ENCODE peak calls at places on chromosomes 7 and 10, in seven cellular contexts. U, G, F, O, X, N and T are unnamed samples.

GRCh38 chr7:129168219-129168991 is 20.0 kb upstream of the SMO start:
- DNase-seq in U (no peak), G (no peak), F (no peak), O (no peak), X (no peak), N (no peak), T (no peak)

GRCh38 chr7:30472081-30472770 is 6.4 kb downstream of the NOD1 start:
- DNase-seq in U (no peak), G (no peak), F (no peak), O (no peak), X (no peak), N (no peak), T (no peak)

GRCh38 chr7:47602272-47603004 is 20.5 kb upstream of the TNS3 start:
- DNase-seq in U (no peak), G (no peak), F (no peak), O (no peak), X (no peak), N (no peak), T (no peak)

GRCh38 chr10:35413985-35414861 is 77.9 kb downstream of the CCNY start:
- DNase-seq in U (no peak), G (no peak), F (no peak), O (no peak), X (no peak), N (no peak), T (no peak)

GRCh38 chr10:9158675-9159074 is 1104.2 kb downstream of the GATA3 start:
- DNase-seq in U (no peak), G (no peak), F (no peak), O (no peak), X (no peak), N (no peak), T (no peak)

GRCh38 chr10:74548676-74549075 is 277.7 kb upstream of the KAT6B start:
- DNase-seq in U (no peak), G (no peak), F (peak; percentile 49), O (no peak), X (no peak), N (no peak), T (no peak)

GRCh38 chr10:42952931-42953683 is 123.8 kb upstream of the RET start:
- DNase-seq in U (no peak), G (no peak), F (no peak), O (no peak), X (no peak), N (no peak), T (no peak)

GRCh38 chr10:96720422-96721206 is at the start of gene PIK3AP1:
- DNase-seq in U (peak; percentile 14), G (no peak), F (peak; percentile 62), O (no peak), X (peak; percentile 42), N (peak; percentile 16), T (peak; percentile 84)

GRCh38 chr10:105358911-105359310 is 717.8 kb downstream of the SORCS3 start:
- DNase-seq in U (no peak), G (no peak), F (no peak), O (no peak), X (no peak), N (no peak), T (no peak)

GRCh38 chr10:31754803-31755624 is 173.6 kb downstream of the ARHGAP12 start:
- DNase-seq in U (no peak), G (no peak), F (peak; percentile 10), O (no peak), X (no peak), N (no peak), T (no peak)

GRCh38 chr7:95723583-95724180 is 48.7 kb upstream of the DYNC1I1 start:
- DNase-seq in U (no peak), G (no peak), F (peak; percentile 75), O (no peak), X (no peak), N (peak; percentile 9), T (peak; percentile 20)

GRCh38 chr10:43898592-43898991 is 249.9 kb upstream of the ZNF32 start:
- DNase-seq in U (no peak), G (no peak), F (no peak), O (no peak), X (no peak), N (no peak), T (no peak)

GRCh38 chr7:11754123-11754522 is 77.9 kb downstream of the THSD7A start:
- DNase-seq in U (no peak), G (no peak), F (no peak), O (no peak), X (no peak), N (no peak), T (no peak)

GRCh38 chr7:144513332-144513731 is 109.8 kb upstream of the NOBOX start:
- DNase-seq in U (no peak), G (no peak), F (peak; percentile 39), O (no peak), X (no peak), N (no peak), T (peak; percentile 7)

GRCh38 chr7:69245646-69246045 is 352.6 kb upstream of the AUTS2 start:
- DNase-seq in U (no peak), G (no peak), F (no peak), O (no peak), X (no peak), N (no peak), T (no peak)

GRCh38 chr10:3945026-3945425 is 160.0 kb upstream of the KLF6 start:
- DNase-seq in U (no peak), G (no peak), F (no peak), O (no peak), X (no peak), N (no peak), T (no peak)

GRCh38 chr10:17029581-17030271 is 99.9 kb downstream of the CUBN start:
- DNase-seq in U (peak; percentile 75), G (peak; percentile 64), F (peak; percentile 81), O (no peak), X (no peak), N (no peak), T (peak; percentile 29)

GRCh38 chr7:74097937-74098614 is 14.5 kb downstream of the LIMK1 start:
- DNase-seq in U (no peak), G (peak; percentile 79), F (no peak), O (peak; percentile 97), X (no peak), N (no peak), T (no peak)

GRCh38 chr10:52030051-52030867 is 283.8 kb upstream of the DKK1 start:
- DNase-seq in U (no peak), G (no peak), F (no peak), O (no peak), X (no peak), N (no peak), T (no peak)

GRCh38 chr10:5594271-5595036 is 69.7 kb downstream of the CALML3 start:
- DNase-seq in U (no peak), G (peak; percentile 22), F (no peak), O (peak; percentile 54), X (no peak), N (no peak), T (no peak)

GRCh38 chr7:143003393-143004051 is 23.4 kb downstream of the OR9A2 start:
- DNase-seq in U (peak; percentile 62), G (peak; percentile 35), F (peak; percentile 73), O (no peak), X (no peak), N (no peak), T (peak; percentile 13)

GRCh38 chr7:12066004-12066403 is 145.1 kb upstream of the TMEM106B start:
- DNase-seq in U (no peak), G (no peak), F (no peak), O (no peak), X (no peak), N (no peak), T (no peak)

GRCh38 chr7:151400626-151401315 is 9.1 kb downstream of the WDR86 start:
- DNase-seq in U (no peak), G (no peak), F (no peak), O (no peak), X (no peak), N (no peak), T (no peak)

GRCh38 chr10:122333037-122333436 is 41.5 kb upstream of the PLEKHA1 start:
- DNase-seq in U (no peak), G (no peak), F (no peak), O (no peak), X (no peak), N (no peak), T (no peak)

GRCh38 chr10:70510904-70511303 is 32.3 kb downstream of the PALD1 start:
- DNase-seq in U (no peak), G (no peak), F (no peak), O (no peak), X (no peak), N (no peak), T (no peak)

GRCh38 chr10:66322261-66322660 is 603.6 kb upstream of the LRRTM3 start:
- DNase-seq in U (no peak), G (no peak), F (no peak), O (no peak), X (no peak), N (no peak), T (no peak)

GRCh38 chr10:99905971-99906370 is 103.8 kb downstream of the DNMBP start:
- DNase-seq in U (no peak), G (no peak), F (no peak), O (no peak), X (no peak), N (no peak), T (no peak)

GRCh38 chr10:33306126-33306525 is 28.3 kb downstream of the NRP1 start:
- DNase-seq in U (no peak), G (no peak), F (no peak), O (no peak), X (no peak), N (no peak), T (no peak)

GRCh38 chr10:58573144-58573543 is 60.5 kb downstream of the BICC1 start:
- DNase-seq in U (no peak), G (no peak), F (no peak), O (no peak), X (no peak), N (no peak), T (no peak)

GRCh38 chr7:122255454-122255853 is 49.1 kb downstream of the FEZF1 start:
- DNase-seq in U (no peak), G (no peak), F (no peak), O (no peak), X (no peak), N (no peak), T (no peak)

GRCh38 chr7:28136885-28137284 is 43.7 kb downstream of the JAZF1 start:
- DNase-seq in U (no peak), G (no peak), F (no peak), O (no peak), X (no peak), N (no peak), T (no peak)

GRCh38 chr10:92758594-92758993 is 68.8 kb downstream of the HHEX start:
- DNase-seq in U (no peak), G (no peak), F (no peak), O (no peak), X (no peak), N (no peak), T (no peak)

GRCh38 chr7:2715341-2716231 is 27.6 kb downstream of the AMZ1 start:
- DNase-seq in U (peak; percentile 62), G (no peak), F (no peak), O (no peak), X (no peak), N (no peak), T (no peak)

GRCh38 chr10:14757394-14757793 is 17.3 kb downstream of the FAM107B start:
- DNase-seq in U (no peak), G (no peak), F (no peak), O (no peak), X (no peak), N (no peak), T (peak; percentile 35)

GRCh38 chr10:5550621-5551530 is 26.1 kb downstream of the CALML3 start:
- DNase-seq in U (no peak), G (no peak), F (peak; percentile 76), O (no peak), X (no peak), N (no peak), T (no peak)

GRCh38 chr7:30867483-30867882 is 44.2 kb upstream of the AQP1 start:
- DNase-seq in U (no peak), G (no peak), F (no peak), O (no peak), X (no peak), N (no peak), T (no peak)

GRCh38 chr7:120554960-120555571 is 282.1 kb downstream of the KCND2 start:
- DNase-seq in U (no peak), G (peak; percentile 43), F (peak; percentile 78), O (peak; percentile 6), X (no peak), N (no peak), T (peak; percentile 32)

GRCh38 chr10:55163388-55163972 is 362.4 kb upstream of the PCDH15 start:
- DNase-seq in U (no peak), G (no peak), F (no peak), O (no peak), X (no peak), N (no peak), T (no peak)